ENCODE peak calls at places on chromosomes 7 and 10, in five cellular contexts. G is AG08396, M is GM03348, C is EL, V is GM12864. T is an unnamed sample.

GRCh38 chr7:89623018-89623672 is 531.1 kb upstream of the STEAP1 start:
- DNase-seq in V (peak), M (peak), C (peak), G (no peak), T (peak)

GRCh38 chr10:110206988-110207804 is at the start of gene MXI1:
- DNase-seq in M (peak), V (no peak), C (peak), G (peak), T (peak)

GRCh38 chr7:74606101-74606908 is 51.2 kb upstream of the GTF2I start:
- DNase-seq in M (peak), V (no peak), C (peak), G (peak), T (no peak)

GRCh38 chr10:22737587-22737986 is 23.2 kb upstream of the PIP4K2A start:
- DNase-seq in G (peak), M (peak), C (peak), V (no peak), T (peak)

GRCh38 chr7:139641337-139641992 is 118.0 kb downstream of the CLEC2L start:
- DNase-seq in V (no peak), M (no peak), C (no peak), G (no peak), T (no peak)

GRCh38 chr10:11877506-11877905 is 54.4 kb downstream of the PROSER2 start:
- DNase-seq in V (no peak), G (no peak), C (no peak), M (no peak), T (no peak)

GRCh38 chr10:132836832-132837540 is 51.0 kb upstream of the NKX6-2 start:
- DNase-seq in C (peak), V (no peak), M (peak), G (peak), T (peak)

GRCh38 chr10:132546567-132547420 is 9.2 kb downstream of the INPP5A start:
- DNase-seq in V (no peak), G (no peak), M (no peak), C (no peak), T (no peak)

GRCh38 chr10:28730031-28730778 is 52.9 kb downstream of the BAMBI start:
- DNase-seq in G (no peak), V (no peak), C (no peak), M (no peak), T (peak)

GRCh38 chr10:127117125-127117524 is 79.3 kb downstream of the INSYN2A start:
- DNase-seq in V (no peak), G (peak), M (peak), C (peak), T (peak)

GRCh38 chr10:63237396-63237795 is 104.3 kb downstream of the NRBF2 start:
- DNase-seq in V (no peak), G (no peak), C (no peak), M (no peak), T (no peak)

GRCh38 chr7:152335900-152336571 is 99.8 kb downstream of the KMT2C start:
- DNase-seq in M (no peak), G (no peak), C (no peak), V (no peak), T (peak)

GRCh38 chr7:130380121-130380860 is at the start of gene CPA1:
- DNase-seq in V (no peak), C (no peak), M (no peak), G (no peak), T (no peak)

GRCh38 chr7:137626469-137627067 is 220.2 kb downstream of the DGKI start:
- DNase-seq in G (peak), C (peak), V (peak), M (peak), T (peak)

GRCh38 chr7:82481499-82482097 is 38.0 kb upstream of the CACNA2D1 start:
- DNase-seq in V (no peak), C (peak), G (peak), M (peak), T (peak)

GRCh38 chr10:128073880-128074279 is 52.3 kb downstream of the MKI67 start:
- DNase-seq in V (no peak), C (no peak), G (no peak), M (no peak), T (no peak)

GRCh38 chr7:130639391-130639790 is 29.2 kb downstream of the COPG2 start:
- DNase-seq in V (no peak), C (no peak), M (no peak), G (no peak), T (no peak)